ENCODE peak calls at places on chromosomes 11 and 22, in five cellular contexts. Q, X, O, P and C are unnamed samples. For H3K9me3, the result is how much of the 10 kb centered on the place peaks cover.

GRCh38 chr22:42279425-42280020 is 9.1 kb upstream of the TCF20 start:
- DNase-seq in Q (no peak), X (no peak), O (no peak), P (no peak), C (no peak)

GRCh38 chr11:68308068-68308467 is 4.3 kb upstream of the LRP5 start:
- DNase-seq in Q (no peak), X (peak), O (no peak), P (no peak), C (no peak)

GRCh38 chr11:8910662-8911039 is 338 bp upstream of the AKIP1 start:
- DNase-seq in Q (no peak), X (no peak), O (no peak), P (no peak), C (no peak)

GRCh38 chr11:31492320-31492913 is 17.0 kb downstream of the IMMP1L start:
- DNase-seq in Q (no peak), X (no peak), O (no peak), P (no peak), C (no peak)

GRCh38 chr11:102447193-102447592 is 5.4 kb downstream of the TMEM123 start:
- DNase-seq in Q (no peak), X (no peak), O (no peak), P (no peak), C (no peak)

GRCh38 chr11:76766521-76766920 is 16.6 kb upstream of the TSKU start:
- DNase-seq in Q (no peak), X (no peak), O (no peak), P (no peak), C (no peak)

GRCh38 chr11:122852071-122852831 is 14.0 kb downstream of the CRTAM start:
- DNase-seq in Q (no peak), X (no peak), O (no peak), P (no peak), C (no peak)

GRCh38 chr11:721913-722811 is 16.1 kb downstream of the EPS8L2 start:
- DNase-seq in Q (no peak), X (no peak), O (no peak), P (no peak), C (peak)

GRCh38 chr11:110984147-110984546 is 261.4 kb upstream of the POU2AF2 start:
- DNase-seq in Q (no peak), X (no peak), O (peak), P (no peak), C (no peak)

GRCh38 chr11:19332476-19332875 is 91.7 kb upstream of the E2F8 start:
- DNase-seq in Q (no peak), X (no peak), O (no peak), P (no peak), C (no peak)

GRCh38 chr22:47146391-47146790 is 383.9 kb downstream of the TBC1D22A start:
- DNase-seq in Q (no peak), X (no peak), O (no peak), P (no peak), C (no peak)

GRCh38 chr11:35040221-35040942 is 98.6 kb upstream of the CD44 start:
- DNase-seq in Q (peak), X (no peak), O (peak), P (no peak), C (peak)

GRCh38 chr11:16778876-16779275 is 40.4 kb downstream of the C11orf58 start:
- DNase-seq in Q (no peak), X (no peak), O (no peak), P (no peak), C (no peak)

GRCh38 chr11:20450829-20451228 is 63.3 kb downstream of the PRMT3 start:
- DNase-seq in Q (no peak), X (no peak), O (no peak), P (no peak), C (no peak)

GRCh38 chr11:83139310-83139709 is 17.6 kb upstream of the PCF11 start:
- DNase-seq in Q (no peak), X (no peak), O (no peak), P (no peak), C (no peak)

GRCh38 chr11:45180158-45180887 is 33.9 kb downstream of the PRDM11 start:
- DNase-seq in Q (peak), X (peak), O (peak), P (peak), C (no peak)

GRCh38 chr22:30027169-30027568 is 53.1 kb upstream of the HORMAD2 start:
- DNase-seq in Q (no peak), X (no peak), O (no peak), P (no peak), C (no peak)

GRCh38 chr11:69642549-69642912 is 1.6 kb downstream of the CCND1 start:
- DNase-seq in Q (no peak), X (no peak), O (no peak), P (no peak), C (no peak)

GRCh38 chr11:3357994-3358676 is 20.8 kb downstream of the ZNF195 start:
- DNase-seq in Q (no peak), X (no peak), O (no peak), P (no peak), C (no peak)
- H3K9me3 ChIP-seq in Q (half or more), X (half or more), O (under half), P (half or more), C (half or more)

DNA sequence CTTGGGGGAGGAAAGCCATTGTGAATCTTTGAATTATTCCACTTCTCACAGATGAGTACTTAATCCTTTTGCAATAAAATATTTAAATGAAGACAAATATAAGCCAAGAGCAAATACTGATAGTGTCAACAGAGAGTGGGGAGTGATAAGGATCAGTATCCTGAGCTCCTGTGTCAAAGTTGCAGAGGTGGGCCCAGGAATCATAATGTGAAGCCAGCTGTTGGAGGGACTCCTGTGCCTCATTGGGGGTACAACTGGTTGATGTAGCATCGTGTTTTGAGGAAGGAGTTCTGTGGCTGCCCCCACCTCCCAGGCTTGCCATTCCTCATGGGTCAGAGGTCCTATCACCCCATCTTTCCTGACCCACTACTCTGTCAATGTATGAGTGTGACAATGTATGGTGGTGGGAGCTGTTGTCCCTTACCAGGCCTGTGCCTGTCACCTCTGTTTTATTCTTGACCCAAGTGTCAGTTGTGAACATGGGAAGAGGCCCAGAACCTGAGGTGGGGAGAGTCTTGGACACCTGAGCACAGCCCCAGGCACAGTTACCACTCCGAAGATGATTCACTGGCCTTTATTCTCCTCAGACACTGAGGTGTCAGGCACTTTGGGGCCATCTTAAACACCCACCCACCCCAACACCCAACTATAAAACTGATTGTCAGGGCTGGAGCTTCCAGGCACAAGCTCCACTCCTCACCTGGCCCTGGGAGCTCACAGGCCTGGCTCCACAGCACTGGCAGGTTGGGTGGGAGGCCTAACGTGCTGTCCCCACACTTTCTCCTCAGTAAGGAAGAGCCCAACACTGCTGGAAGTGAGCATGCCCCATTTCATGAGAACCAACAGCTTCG is 38.4 kb downstream of the KCNQ1OT1 start:
- DNase-seq in Q (no peak), X (no peak), O (no peak), P (no peak), C (no peak)
- H3K9me3 ChIP-seq in Q (half or more), X (half or more), O (under half), P (half or more), C (under half)

GRCh38 chr11:134664863-134665535 is 253.0 kb upstream of the B3GAT1 start:
- DNase-seq in Q (no peak), X (peak), O (no peak), P (peak), C (no peak)

GRCh38 chr11:134667175-134667500 is 255.1 kb upstream of the B3GAT1 start:
- DNase-seq in Q (no peak), X (peak), O (no peak), P (no peak), C (no peak)

GRCh38 chr11:134666273-134667174 is 254.5 kb upstream of the B3GAT1 start:
- DNase-seq in Q (no peak), X (peak), O (no peak), P (no peak), C (no peak)

GRCh38 chr11:134664447-134664846 is 252.4 kb upstream of the B3GAT1 start:
- DNase-seq in Q (no peak), X (no peak), O (no peak), P (peak), C (no peak)

DNA sequence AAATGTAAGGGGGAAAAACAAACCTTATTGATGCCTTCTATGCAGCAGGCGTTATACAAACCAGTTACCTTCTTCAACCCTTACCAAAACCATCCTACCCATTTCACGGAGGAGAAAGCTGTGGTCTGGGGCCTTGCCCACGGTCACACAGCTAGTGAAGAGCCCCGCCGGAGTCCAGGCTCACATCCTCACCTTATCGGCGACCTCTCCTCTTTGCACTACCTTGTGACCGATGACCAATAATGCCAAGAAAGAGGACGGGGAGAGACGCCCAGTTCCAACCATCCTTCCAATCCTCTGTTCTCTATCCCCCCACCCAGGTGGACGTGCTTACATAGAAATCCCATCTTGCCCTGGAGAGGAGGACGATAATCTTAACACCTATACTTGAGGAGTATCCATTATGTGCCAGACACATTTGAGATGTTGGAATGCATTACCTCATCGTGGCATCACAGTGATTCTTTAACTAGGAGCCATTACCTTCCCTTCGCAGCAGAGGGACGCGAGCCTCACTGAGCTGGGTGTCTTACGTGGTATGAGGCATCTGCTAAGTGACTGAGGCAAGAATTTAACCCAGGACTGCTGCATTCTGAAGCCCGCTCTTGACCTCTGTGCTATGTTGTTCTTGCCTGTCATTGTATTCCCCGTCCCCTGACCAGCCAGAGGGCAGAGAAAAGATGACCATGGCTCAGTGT is 253.7 kb upstream of the B3GAT1 start:
- DNase-seq in Q (no peak), X (peak), O (no peak), P (peak), C (no peak)
- H3K9me3 ChIP-seq in Q (under half), X (under half), O (under half), P (under half), C (under half)

DNA sequence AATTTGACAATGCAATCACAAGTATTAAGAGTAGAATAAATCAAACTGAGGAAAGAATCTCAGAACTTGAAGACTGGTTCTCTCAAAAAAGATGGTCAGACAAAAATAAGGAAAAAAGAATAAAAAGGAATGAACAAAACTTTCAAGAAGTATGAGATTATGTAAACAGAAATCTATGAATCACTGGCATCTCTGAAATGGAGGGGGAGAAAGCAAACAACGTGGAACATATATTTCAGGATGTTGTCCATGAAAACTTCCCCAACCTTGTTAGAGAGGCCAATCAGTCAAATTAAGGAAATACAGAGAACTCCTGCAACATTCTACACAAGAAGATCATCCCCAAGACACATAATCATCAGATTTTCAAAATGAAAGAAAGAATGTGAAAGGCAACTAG is 235.7 kb downstream of the SBF2 start:
- DNase-seq in Q (no peak), X (no peak), O (no peak), P (no peak), C (no peak)
- H3K9me3 ChIP-seq in Q (under half), X (under half), O (under half), P (under half), C (under half)

DNA sequence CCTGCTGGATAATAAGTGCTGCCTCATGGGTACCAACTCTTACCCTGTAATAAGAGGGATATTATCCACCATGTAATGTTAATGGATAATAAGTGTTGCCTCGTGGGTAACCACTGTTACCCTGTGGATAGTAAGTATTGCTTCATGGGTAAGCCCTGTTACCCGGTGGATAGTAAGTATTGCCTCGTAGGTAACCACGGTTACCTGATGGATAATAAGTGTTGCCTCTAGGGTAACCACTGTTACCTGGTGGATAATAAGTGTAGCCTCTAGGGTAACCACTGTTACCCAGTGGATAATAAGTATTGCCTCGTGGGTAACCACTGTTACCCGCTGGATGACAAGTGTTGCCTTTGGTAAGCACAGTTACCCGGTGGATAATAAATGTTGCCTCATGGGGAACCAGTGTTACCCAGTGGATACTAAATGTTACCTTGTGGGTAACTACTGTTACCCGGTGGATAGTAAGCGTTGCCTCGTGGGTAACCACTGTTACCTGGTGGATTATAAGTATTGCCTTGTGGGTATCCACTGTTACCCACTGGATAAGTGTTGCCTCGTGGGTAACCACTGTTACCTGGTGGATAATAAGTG is 18.6 kb upstream of the NXPE4 start:
- DNase-seq in Q (no peak), X (no peak), O (no peak), P (no peak), C (no peak)
- H3K9me3 ChIP-seq in Q (under half), X (under half), O (under half), P (half or more), C (under half)

GRCh38 chr11:81987829-81988472 is 745.7 kb downstream of the FAM181B start:
- DNase-seq in Q (no peak), X (no peak), O (no peak), P (no peak), C (no peak)

GRCh38 chr11:81989093-81989492 is 744.6 kb downstream of the FAM181B start:
- DNase-seq in Q (no peak), X (no peak), O (peak), P (no peak), C (no peak)

GRCh38 chr11:81990659-81991443 is 742.8 kb downstream of the FAM181B start:
- DNase-seq in Q (no peak), X (no peak), O (no peak), P (no peak), C (no peak)

DNA sequence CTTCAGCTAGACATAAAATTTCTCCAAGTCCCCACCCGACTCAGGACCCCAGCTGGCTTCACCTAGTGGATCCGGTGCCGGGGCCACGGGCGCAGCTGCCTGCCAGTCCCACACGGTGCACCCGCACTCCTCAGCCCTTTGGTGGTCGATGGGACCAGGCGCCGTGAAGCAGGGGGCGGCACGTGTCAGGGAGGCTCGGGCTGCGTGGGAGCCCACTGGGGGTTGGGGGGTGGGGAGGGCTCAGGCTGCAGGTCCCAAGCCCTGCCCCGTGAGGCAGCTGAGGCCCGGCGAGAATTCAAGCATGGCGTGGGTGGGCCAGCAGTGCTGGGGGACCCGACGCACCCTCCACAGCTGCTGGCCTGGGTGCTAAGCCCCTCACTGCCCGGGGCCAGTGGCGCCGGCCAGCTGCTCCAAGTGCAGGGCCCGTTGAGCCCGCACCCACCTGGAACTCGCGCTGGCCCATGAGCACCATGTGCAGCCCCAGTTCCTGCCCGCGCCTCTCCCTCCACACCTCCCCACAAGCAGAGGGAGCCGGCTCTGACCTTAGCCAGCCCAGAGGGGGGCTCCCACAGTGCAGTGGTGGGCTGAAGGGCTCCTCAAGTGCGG is 747.0 kb downstream of the FAM181B start:
- DNase-seq in Q (no peak), X (no peak), O (no peak), P (no peak), C (no peak)
- H3K9me3 ChIP-seq in Q (under half), X (under half), O (under half), P (under half), C (under half)

GRCh38 chr22:48891688-48892380 is 935.8 kb downstream of the BRD1 start:
- DNase-seq in Q (no peak), X (peak), O (no peak), P (no peak), C (no peak)

GRCh38 chr22:48894064-48894671 is 933.5 kb downstream of the BRD1 start:
- DNase-seq in Q (peak), X (no peak), O (no peak), P (peak), C (no peak)

GRCh38 chr22:48890693-48891554 is 936.7 kb downstream of the BRD1 start:
- DNase-seq in Q (no peak), X (no peak), O (no peak), P (peak), C (no peak)

GRCh38 chr22:48893288-48894063 is 934.2 kb downstream of the BRD1 start:
- DNase-seq in Q (no peak), X (no peak), O (no peak), P (no peak), C (no peak)

GRCh38 chr22:48892571-48893287 is 934.9 kb downstream of the BRD1 start:
- DNase-seq in Q (no peak), X (peak), O (no peak), P (no peak), C (no peak)
- H3K9me3 ChIP-seq in Q (under half), X (under half), O (under half), P (under half), C (under half)

DNA sequence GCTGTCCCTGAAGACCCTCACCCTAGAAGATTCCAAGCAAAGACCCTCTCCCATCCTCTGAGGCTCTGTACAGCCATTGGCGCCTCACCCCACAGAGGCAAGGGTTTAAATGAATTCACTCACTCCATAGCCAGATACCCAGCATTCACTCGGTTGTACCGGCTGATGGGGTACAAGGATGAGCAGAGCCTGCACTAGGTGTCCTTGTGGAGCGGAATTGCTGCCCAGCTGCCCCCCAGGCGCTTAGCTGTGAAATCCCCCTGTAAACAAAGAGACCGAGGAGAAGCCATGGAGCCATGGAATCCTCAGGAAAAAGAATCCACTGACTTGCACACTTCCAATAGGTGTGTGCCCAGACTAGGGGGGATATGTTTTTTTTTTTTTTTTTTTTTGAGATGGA is 117.3 kb downstream of the SHANK2 start:
- DNase-seq in Q (no peak), X (no peak), O (no peak), P (no peak), C (no peak)
- H3K9me3 ChIP-seq in Q (under half), X (under half), O (under half), P (under half), C (under half)